ENCODE peak calls at places on chromosomes 4 and X, in four cellular contexts. D is activated CD4-positive, alpha-beta memory T cell treated with anti-CD3 and anti-CD28 coated beads for 36 hours; N is NCI-H460; H is GM23248. K is an unnamed sample.
A peak's percentile ranks its signal among the peaks of the same experiment; 100 is the strongest.

GRCh38 chr4:176789955-176790354 is 2.8 kb downstream of the VEGFC start:
- DNase-seq in D (no peak), N (peak; percentile 46), H (peak; percentile 88), K (peak; percentile 69)

GRCh38 chrX:153537080-153537479 is 19.6 kb downstream of the ATP2B3 start:
- DNase-seq in D (no peak), N (no peak), H (no peak), K (no peak)

GRCh38 chrX:124829930-124830329 is 483.6 kb downstream of the SH2D1A start:
- DNase-seq in D (peak; percentile 9), N (no peak), H (no peak), K (no peak)

GRCh38 chr4:139843643-139844042 is 178.0 kb downstream of the MGST2 start:
- DNase-seq in D (no peak), N (no peak), H (no peak), K (no peak)

GRCh38 chr4:156677136-156677535 is 294.5 kb downstream of the PDGFC start:
- DNase-seq in D (no peak), N (peak; percentile 41), H (peak; percentile 71), K (peak; percentile 4)

GRCh38 chr4:137960371-137961050 is 281.6 kb downstream of the SLC7A11 start:
- DNase-seq in D (no peak), N (no peak), H (peak; percentile 79), K (no peak)

GRCh38 chr4:114316789-114317188 is 281.8 kb upstream of the UGT8 start:
- DNase-seq in D (no peak), N (no peak), H (no peak), K (no peak)

GRCh38 chr4:78661923-78662521 is 110.5 kb downstream of the ANXA3 start:
- DNase-seq in D (peak; percentile 11), N (peak; percentile 15), H (peak; percentile 69), K (peak; percentile 34)

GRCh38 chr4:4689694-4690440 is 148.0 kb upstream of the STX18 start:
- DNase-seq in D (peak; percentile 26), N (no peak), H (no peak), K (peak; percentile 62)

K was measured in GM20000.